ENCODE peak calls at places on chromosomes 4 and X, in eight cellular contexts. One of them, this sample, is unnamed.

GRCh38 chrX:107619836-107620235 is 8.5 kb upstream of the PRPS1 start:
- DNase-seq in body of pancreas: no peak
- DNase-seq in neural crest cell: no peak
- DNase-seq in activated CD8-positive, alpha-beta memory T cell treated with anti-CD3 and anti-CD28 coated beads for 1 hour: no peak
- DNase-seq in HFF-Myc: no peak
- DNase-seq in EH: no peak
- DNase-seq in hypothalamus: no peak
- DNase-seq in NCI-H524 treated with DMSO at 0.1 percent for 48 hours: no peak
- DNase-seq in this sample: no peak

GRCh38 chrX:120559799-120560198 is 963 bp downstream of the CUL4B start:
- DNase-seq in body of pancreas: peak
- DNase-seq in neural crest cell: no peak
- DNase-seq in activated CD8-positive, alpha-beta memory T cell treated with anti-CD3 and anti-CD28 coated beads for 1 hour: no peak
- DNase-seq in HFF-Myc: no peak
- DNase-seq in EH: peak
- DNase-seq in hypothalamus: no peak
- DNase-seq in NCI-H524 treated with DMSO at 0.1 percent for 48 hours: no peak
- DNase-seq in this sample: no peak

GRCh38 chr4:24328300-24328699 is 256.1 kb downstream of the DHX15 start:
- DNase-seq in body of pancreas: no peak
- DNase-seq in neural crest cell: no peak
- DNase-seq in activated CD8-positive, alpha-beta memory T cell treated with anti-CD3 and anti-CD28 coated beads for 1 hour: no peak
- DNase-seq in HFF-Myc: no peak
- DNase-seq in EH: no peak
- DNase-seq in hypothalamus: no peak
- DNase-seq in NCI-H524 treated with DMSO at 0.1 percent for 48 hours: no peak
- DNase-seq in this sample: no peak

GRCh38 chr4:78370625-78371372 is 180.8 kb upstream of the ANXA3 start:
- DNase-seq in body of pancreas: no peak
- DNase-seq in neural crest cell: no peak
- DNase-seq in activated CD8-positive, alpha-beta memory T cell treated with anti-CD3 and anti-CD28 coated beads for 1 hour: no peak
- DNase-seq in HFF-Myc: no peak
- DNase-seq in EH: no peak
- DNase-seq in hypothalamus: no peak
- DNase-seq in NCI-H524 treated with DMSO at 0.1 percent for 48 hours: no peak
- DNase-seq in this sample: no peak

GRCh38 chrX:11381464-11381863 is 88.3 kb downstream of the AMELX start:
- DNase-seq in body of pancreas: peak
- DNase-seq in neural crest cell: peak
- DNase-seq in activated CD8-positive, alpha-beta memory T cell treated with anti-CD3 and anti-CD28 coated beads for 1 hour: no peak
- DNase-seq in HFF-Myc: peak
- DNase-seq in EH: peak
- DNase-seq in hypothalamus: no peak
- DNase-seq in NCI-H524 treated with DMSO at 0.1 percent for 48 hours: no peak
- DNase-seq in this sample: no peak

GRCh38 chr4:53010320-53010719 is 148.2 kb downstream of the RASL11B start:
- DNase-seq in body of pancreas: peak
- DNase-seq in neural crest cell: no peak
- DNase-seq in activated CD8-positive, alpha-beta memory T cell treated with anti-CD3 and anti-CD28 coated beads for 1 hour: no peak
- DNase-seq in HFF-Myc: no peak
- DNase-seq in EH: peak
- DNase-seq in hypothalamus: no peak
- DNase-seq in NCI-H524 treated with DMSO at 0.1 percent for 48 hours: no peak
- DNase-seq in this sample: no peak

GRCh38 chr4:6771229-6771671 is 11.3 kb upstream of the KIAA0232 start:
- DNase-seq in body of pancreas: no peak
- DNase-seq in neural crest cell: no peak
- DNase-seq in activated CD8-positive, alpha-beta memory T cell treated with anti-CD3 and anti-CD28 coated beads for 1 hour: no peak
- DNase-seq in HFF-Myc: no peak
- DNase-seq in EH: no peak
- DNase-seq in hypothalamus: no peak
- DNase-seq in NCI-H524 treated with DMSO at 0.1 percent for 48 hours: no peak
- DNase-seq in this sample: no peak

GRCh38 chr4:38674206-38675144 is 10.5 kb downstream of the KLF3 start:
- DNase-seq in body of pancreas: no peak
- DNase-seq in neural crest cell: no peak
- DNase-seq in activated CD8-positive, alpha-beta memory T cell treated with anti-CD3 and anti-CD28 coated beads for 1 hour: no peak
- DNase-seq in HFF-Myc: no peak
- DNase-seq in EH: peak
- DNase-seq in hypothalamus: no peak
- DNase-seq in NCI-H524 treated with DMSO at 0.1 percent for 48 hours: no peak
- DNase-seq in this sample: no peak

GRCh38 chrX:22392176-22392814 is 119.6 kb downstream of the CBLL2 start:
- DNase-seq in body of pancreas: no peak
- DNase-seq in neural crest cell: no peak
- DNase-seq in activated CD8-positive, alpha-beta memory T cell treated with anti-CD3 and anti-CD28 coated beads for 1 hour: no peak
- DNase-seq in HFF-Myc: no peak
- DNase-seq in EH: peak
- DNase-seq in hypothalamus: no peak
- DNase-seq in NCI-H524 treated with DMSO at 0.1 percent for 48 hours: no peak
- DNase-seq in this sample: no peak

GRCh38 chr4:1793940-1794808 is 1.1 kb downstream of the FGFR3 start:
- DNase-seq in body of pancreas: no peak
- DNase-seq in neural crest cell: no peak
- DNase-seq in activated CD8-positive, alpha-beta memory T cell treated with anti-CD3 and anti-CD28 coated beads for 1 hour: no peak
- DNase-seq in HFF-Myc: no peak
- DNase-seq in EH: peak
- DNase-seq in hypothalamus: no peak
- DNase-seq in NCI-H524 treated with DMSO at 0.1 percent for 48 hours: no peak
- DNase-seq in this sample: no peak

GRCh38 chr4:154958621-154959358 is 177.7 kb downstream of the RBM46 start:
- DNase-seq in body of pancreas: peak
- DNase-seq in neural crest cell: no peak
- DNase-seq in activated CD8-positive, alpha-beta memory T cell treated with anti-CD3 and anti-CD28 coated beads for 1 hour: no peak
- DNase-seq in HFF-Myc: no peak
- DNase-seq in EH: no peak
- DNase-seq in hypothalamus: no peak
- DNase-seq in NCI-H524 treated with DMSO at 0.1 percent for 48 hours: no peak
- DNase-seq in this sample: no peak

GRCh38 chr4:156146581-156146980 is 192.9 kb upstream of the CTSO start:
- DNase-seq in body of pancreas: no peak
- DNase-seq in neural crest cell: no peak
- DNase-seq in activated CD8-positive, alpha-beta memory T cell treated with anti-CD3 and anti-CD28 coated beads for 1 hour: no peak
- DNase-seq in HFF-Myc: no peak
- DNase-seq in EH: peak
- DNase-seq in hypothalamus: no peak
- DNase-seq in NCI-H524 treated with DMSO at 0.1 percent for 48 hours: no peak
- DNase-seq in this sample: no peak

GRCh38 chr4:109171098-109171497 is 131.4 kb downstream of the COL25A1 start:
- DNase-seq in body of pancreas: no peak
- DNase-seq in neural crest cell: no peak
- DNase-seq in activated CD8-positive, alpha-beta memory T cell treated with anti-CD3 and anti-CD28 coated beads for 1 hour: no peak
- DNase-seq in HFF-Myc: no peak
- DNase-seq in EH: no peak
- DNase-seq in hypothalamus: no peak
- DNase-seq in NCI-H524 treated with DMSO at 0.1 percent for 48 hours: no peak
- DNase-seq in this sample: no peak

GRCh38 chr4:130092187-130093015 is 996.4 kb downstream of the C4orf33 start:
- DNase-seq in body of pancreas: no peak
- DNase-seq in neural crest cell: no peak
- DNase-seq in activated CD8-positive, alpha-beta memory T cell treated with anti-CD3 and anti-CD28 coated beads for 1 hour: no peak
- DNase-seq in HFF-Myc: no peak
- DNase-seq in EH: no peak
- DNase-seq in hypothalamus: no peak
- DNase-seq in NCI-H524 treated with DMSO at 0.1 percent for 48 hours: no peak
- DNase-seq in this sample: no peak

GRCh38 chrX:865422-865821 is 234.8 kb downstream of the SHOX start:
- DNase-seq in body of pancreas: no peak
- DNase-seq in neural crest cell: no peak
- DNase-seq in activated CD8-positive, alpha-beta memory T cell treated with anti-CD3 and anti-CD28 coated beads for 1 hour: no peak
- DNase-seq in HFF-Myc: no peak
- DNase-seq in EH: no peak
- DNase-seq in hypothalamus: no peak
- DNase-seq in NCI-H524 treated with DMSO at 0.1 percent for 48 hours: no peak
- DNase-seq in this sample: no peak

GRCh38 chr4:1752284-1753041 is 31.1 kb downstream of the TACC3 start:
- DNase-seq in body of pancreas: peak
- DNase-seq in neural crest cell: no peak
- DNase-seq in activated CD8-positive, alpha-beta memory T cell treated with anti-CD3 and anti-CD28 coated beads for 1 hour: no peak
- DNase-seq in HFF-Myc: no peak
- DNase-seq in EH: peak
- DNase-seq in hypothalamus: no peak
- DNase-seq in NCI-H524 treated with DMSO at 0.1 percent for 48 hours: no peak
- DNase-seq in this sample: no peak